ENCODE peak calls at places on chromosomes 1 and 21, in eight cellular contexts. N is NCI-H1092, A is M059J, R is NCI-H748 treated with DMSO at 0.1 percent for 48 hours, L is left cardiac atrium, M is SK-N-SH, B is substantia nigra, Z is HuH-7.5. S is an unnamed sample.

GRCh38 chr1:228061411-228062084 is 21.0 kb upstream of the ARF1 start:
- DNase-seq in N (no peak), A (no peak), R (no peak), L (no peak), M (no peak), B (no peak), Z (no peak), S (no peak)

GRCh38 chr1:25914074-25914995 is 8.1 kb upstream of the STMN1 start:
- DNase-seq in N (no peak), A (no peak), R (no peak), L (no peak), M (no peak), B (no peak), Z (no peak), S (no peak)

GRCh38 chr21:45297329-45297728 is 9.6 kb upstream of the POFUT2 start:
- DNase-seq in N (no peak), A (no peak), R (no peak), L (no peak), M (no peak), B (no peak), Z (no peak), S (no peak)

GRCh38 chr1:57725318-57725717 is 301.5 kb upstream of the DAB1 start:
- DNase-seq in N (no peak), A (no peak), R (no peak), L (no peak), M (no peak), B (no peak), Z (no peak), S (no peak)

GRCh38 chr21:36713746-36714145 is 14.8 kb downstream of the SIM2 start:
- DNase-seq in N (no peak), A (no peak), R (no peak), L (no peak), M (no peak), B (no peak), Z (no peak), S (no peak)

GRCh38 chr1:61247051-61247854 is 164.9 kb downstream of the NFIA start:
- DNase-seq in N (no peak), A (no peak), R (no peak), L (no peak), M (no peak), B (no peak), Z (no peak), S (no peak)

GRCh38 chr1:94783342-94784264 is 36.6 kb upstream of the SLC44A3 start:
- DNase-seq in N (peak), A (peak), R (no peak), L (peak), M (no peak), B (peak), Z (no peak), S (no peak)

GRCh38 chr1:62285984-62286481 is 33.2 kb downstream of the KANK4 start:
- DNase-seq in N (no peak), A (no peak), R (no peak), L (no peak), M (no peak), B (no peak), Z (peak), S (no peak)

GRCh38 chr1:95604784-95605183 is 370.8 kb downstream of the RWDD3 start:
- DNase-seq in N (no peak), A (no peak), R (no peak), L (no peak), M (peak), B (no peak), Z (no peak), S (no peak)

GRCh38 chr1:247841796-247842195 is at the start of gene OR11L1:
- DNase-seq in N (no peak), A (no peak), R (no peak), L (no peak), M (no peak), B (no peak), Z (no peak), S (no peak)

GRCh38 chr1:154744352-154744751 is 125.7 kb downstream of the KCNN3 start:
- DNase-seq in N (no peak), A (no peak), R (no peak), L (no peak), M (no peak), B (peak), Z (no peak), S (no peak)

GRCh38 chr21:41876396-41876795 is 2.7 kb downstream of the PRDM15 start:
- DNase-seq in N (no peak), A (no peak), R (no peak), L (no peak), M (no peak), B (no peak), Z (no peak), S (no peak)

GRCh38 chr1:225691861-225692516 is 39.1 kb upstream of the ENAH start:
- DNase-seq in N (no peak), A (peak), R (no peak), L (no peak), M (no peak), B (no peak), Z (no peak), S (no peak)

GRCh38 chr1:8382051-8382505 is 64.2 kb downstream of the SLC45A1 start:
- DNase-seq in N (no peak), A (no peak), R (no peak), L (no peak), M (no peak), B (no peak), Z (no peak), S (no peak)

GRCh38 chr1:58823481-58824010 is 39.7 kb upstream of the JUN start:
- DNase-seq in N (no peak), A (peak), R (no peak), L (no peak), M (no peak), B (no peak), Z (no peak), S (no peak)